ENCODE peak calls at places on chromosome 12, in five cellular contexts. Q is PC-3, O is breast epithelium, M is SK-N-SH, R is prostate gland. L is an unnamed sample. For H3K4me1, the result is how much of the 10 kb centered on the place peaks cover.

GRCh38 chr12:29223936-29224921 is 75.2 kb downstream of the FAR2 start:
- DNase-seq in R (no peak), Q (peak), M (no peak), O (no peak), L (no peak)

GRCh38 chr12:123389560-123390351 is 5.8 kb downstream of the KMT5A start:
- DNase-seq in M (peak), R (peak), Q (peak), O (no peak), L (no peak)

GRCh38 chr12:45235087-45236025 is 19.5 kb downstream of the ANO6 start:
- DNase-seq in O (peak), M (no peak), Q (peak), R (peak), L (no peak)

GRCh38 chr12:6452908-6453630 is 1.2 kb downstream of the TAPBPL start:
- DNase-seq in M (no peak), O (no peak), Q (no peak), R (no peak), L (no peak)

GRCh38 chr12:49355913-49356312 is 9.2 kb downstream of the DNAJC22 start:
- DNase-seq in R (no peak), Q (no peak), O (no peak), M (no peak), L (no peak)

GRCh38 chr12:130196827-130197226 is 34.6 kb downstream of the FZD10 start:
- DNase-seq in M (no peak), O (no peak), R (no peak), Q (no peak), L (no peak)

GRCh38 chr12:68506619-68507018 is 104.1 kb upstream of the RAP1B start:
- DNase-seq in Q (no peak), R (no peak), O (no peak), M (no peak), L (no peak)

GRCh38 chr12:88996389-88996788 is 355.9 kb downstream of the DUSP6 start:
- DNase-seq in M (no peak), R (no peak), O (no peak), Q (peak), L (no peak)

GRCh38 chr12:115898670-115899069 is 378.8 kb downstream of the MED13L start:
- DNase-seq in O (no peak), Q (peak), M (no peak), R (no peak), L (no peak)

GRCh38 chr12:105507311-105508035 is 177.0 kb downstream of the C12orf75 start:
- DNase-seq in M (no peak), Q (no peak), O (no peak), R (no peak), L (no peak)

GRCh38 chr12:6215932-6216494 is 15.8 kb downstream of the CD9 start:
- DNase-seq in Q (peak), M (no peak), O (peak), R (peak), L (no peak)

GRCh38 chr12:28175098-28175589 is 15.1 kb upstream of the CCDC91 start:
- DNase-seq in R (no peak), O (no peak), Q (no peak), M (no peak), L (no peak)

GRCh38 chr12:116861331-116861730 is 19.9 kb downstream of the HRK start:
- DNase-seq in M (peak), R (no peak), O (no peak), Q (peak), L (no peak)

GRCh38 chr12:24899503-24900098 is 49.3 kb downstream of the BCAT1 start:
- DNase-seq in O (no peak), Q (no peak), R (no peak), M (no peak), L (no peak)

GRCh38 chr12:101697197-101697929 is at the start of gene CHPT1:
- DNase-seq in M (peak), R (peak), O (peak), Q (peak), L (peak)

GRCh38 chr12:92470608-92471021 is 232.2 kb upstream of the PLEKHG7 start:
- DNase-seq in O (no peak), Q (peak), M (no peak), R (no peak), L (no peak)

GRCh38 chr12:3607821-3608220 is 116.8 kb downstream of the PRMT8 start:
- DNase-seq in O (no peak), M (no peak), Q (no peak), R (no peak), L (no peak)

GRCh38 chr12:105409881-105410471 is 79.5 kb downstream of the C12orf75 start:
- DNase-seq in M (peak), Q (no peak), R (no peak), O (no peak), L (no peak)

GRCh38 chr12:90978117-90978770 is 23.3 kb upstream of the CCER1 start:
- DNase-seq in R (no peak), Q (peak), O (no peak), M (peak), L (no peak)

GRCh38 chr12:553216-554000 is 93.7 kb downstream of the B4GALNT3 start:
- DNase-seq in Q (no peak), M (no peak), R (no peak), O (no peak), L (peak)

GRCh38 chr12:66232258-66232657 is 43.2 kb downstream of the IRAK3 start:
- DNase-seq in Q (no peak), R (no peak), O (no peak), M (no peak), L (no peak)

GRCh38 chr12:1162083-1162760 is 171.2 kb downstream of the ERC1 start:
- DNase-seq in R (no peak), M (peak), O (no peak), Q (no peak), L (no peak)

GRCh38 chr12:29562167-29562776 is 64.8 kb upstream of the OVCH1 start:
- DNase-seq in M (no peak), Q (no peak), R (no peak), O (no peak), L (no peak)

GRCh38 chr12:58888131-58888783 is 32.0 kb downstream of the LRIG3 start:
- DNase-seq in Q (no peak), R (peak), O (peak), M (no peak), L (no peak)

GRCh38 chr12:39125580-39125979 is 220.2 kb upstream of the CPNE8 start:
- DNase-seq in O (no peak), M (no peak), Q (peak), R (no peak), L (no peak)

GRCh38 chr12:49389092-49389703 is 21.9 kb downstream of the SPATS2 start:
- DNase-seq in O (no peak), M (no peak), R (no peak), Q (no peak), L (peak)

GRCh38 chr12:104865080-104865479 is 93.0 kb downstream of the SLC41A2 start:
- DNase-seq in Q (no peak), R (no peak), O (no peak), M (no peak), L (no peak)

GRCh38 chr12:3117628-3118027 is 40.4 kb downstream of the TSPAN9 start:
- DNase-seq in R (no peak), O (no peak), Q (peak), M (no peak), L (no peak)

GRCh38 chr12:45852508-45852907 is 123.0 kb downstream of the ARID2 start:
- DNase-seq in R (no peak), M (no peak), Q (no peak), O (no peak), L (no peak)

GRCh38 chr12:63103489-63104131 is 47.4 kb downstream of the AVPR1A start:
- DNase-seq in O (no peak), M (peak), Q (peak), R (no peak), L (no peak)

GRCh38 chr12:1108276-1108675 is 117.3 kb downstream of the ERC1 start:
- DNase-seq in R (no peak), O (no peak), Q (no peak), M (no peak), L (no peak)

GRCh38 chr12:54991161-54991991 is 6.8 kb upstream of the TESPA1 start:
- DNase-seq in R (no peak), Q (no peak), O (no peak), M (no peak), L (no peak)

GRCh38 chr12:54411398-54412241 is 7.4 kb downstream of the ITGA5 start:
- DNase-seq in M (no peak), R (no peak), Q (peak), O (no peak), L (peak)

GRCh38 chr12:132068250-132068649 is 75.9 kb downstream of the DDX51 start:
- DNase-seq in O (no peak), R (no peak), Q (no peak), M (no peak), L (no peak)

GRCh38 chr12:62632521-62632920 is 165.9 kb downstream of the MON2 start:
- DNase-seq in O (peak), R (peak), M (peak), Q (no peak), L (no peak)

GRCh38 chr12:6070472-6071257 is 53.8 kb downstream of the VWF start:
- DNase-seq in M (no peak), Q (no peak), O (no peak), R (peak), L (no peak)

GRCh38 chr12:116320839-116321238 is 43.3 kb upstream of the MED13L start:
- DNase-seq in M (no peak), R (no peak), Q (peak), O (no peak), L (no peak)

GRCh38 chr12:15726029-15726756 is 63.0 kb downstream of the EPS8 start:
- DNase-seq in R (no peak), M (no peak), O (no peak), Q (no peak), L (no peak)

GRCh38 chr12:64780531-64781373 is 21.5 kb upstream of the GNS start:
- DNase-seq in R (peak), O (peak), Q (peak), M (peak), L (no peak)

GRCh38 chr12:64782181-64782580 is 23.0 kb upstream of the GNS start:
- DNase-seq in O (no peak), R (no peak), Q (no peak), M (peak), L (no peak)

GRCh38 chr12:64779349-64779974 is 20.3 kb upstream of the GNS start:
- DNase-seq in Q (no peak), R (no peak), O (no peak), M (no peak), L (no peak)

GRCh38 chr12:64781374-64782029 is 22.3 kb upstream of the GNS start:
- DNase-seq in R (peak), O (no peak), Q (peak), M (peak), L (no peak)

DNA sequence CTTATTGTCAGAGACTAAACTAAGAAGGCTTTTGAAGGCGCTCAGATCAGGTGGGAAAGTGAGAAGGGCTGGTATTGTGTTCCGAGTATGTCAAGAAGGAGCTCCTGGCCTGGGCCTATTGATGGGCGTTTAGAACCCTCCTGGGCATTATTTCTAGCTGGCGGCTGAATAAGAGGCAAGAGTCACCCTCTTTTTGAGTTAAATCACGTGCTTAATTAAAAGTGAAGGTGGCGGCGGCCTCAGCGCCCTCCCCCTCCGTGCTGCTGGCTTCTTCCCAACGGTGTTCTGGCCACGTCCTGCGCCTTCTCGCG is 21.0 kb upstream of the GNS start:
- DNase-seq in R (no peak), Q (no peak), M (no peak), O (no peak), L (no peak)
- H3K4me3 ChIP-seq in R (peak), Q (peak), M (peak), O (peak), L (peak)

DNA sequence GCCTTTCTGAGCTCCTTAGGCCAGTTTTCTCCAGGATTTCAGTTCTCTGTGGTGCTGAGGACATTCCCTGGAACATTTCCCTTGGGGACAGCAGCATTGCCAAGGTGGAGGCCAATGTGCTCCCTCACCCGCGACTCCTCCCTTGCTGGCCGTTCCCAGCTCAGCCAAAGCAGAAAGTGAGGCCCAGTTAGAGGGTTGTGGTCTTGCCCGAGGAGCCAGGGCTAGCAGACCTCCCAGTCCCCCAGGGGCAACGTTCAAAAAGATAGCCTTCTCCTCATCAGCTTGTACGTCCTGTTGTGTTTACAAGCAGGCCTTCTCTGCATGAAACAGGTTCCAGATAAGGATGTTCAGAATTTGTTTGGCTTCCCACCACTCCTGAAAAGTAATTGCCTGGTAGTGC is 78.4 kb downstream of the SSPN start:
- DNase-seq in M (no peak), R (no peak), Q (no peak), O (no peak), L (no peak)
- H3K27ac ChIP-seq in M (peak), R (peak), Q (peak), O (peak), L (no peak)

GRCh38 chr12:51686727-51687126 is 95.7 kb downstream of the SCN8A start:
- DNase-seq in Q (peak), M (no peak), O (no peak), R (no peak), L (no peak)
- H3K4me1 ChIP-seq in Q (under half), M (under half), O (under half), R (under half), L (under half)

DNA sequence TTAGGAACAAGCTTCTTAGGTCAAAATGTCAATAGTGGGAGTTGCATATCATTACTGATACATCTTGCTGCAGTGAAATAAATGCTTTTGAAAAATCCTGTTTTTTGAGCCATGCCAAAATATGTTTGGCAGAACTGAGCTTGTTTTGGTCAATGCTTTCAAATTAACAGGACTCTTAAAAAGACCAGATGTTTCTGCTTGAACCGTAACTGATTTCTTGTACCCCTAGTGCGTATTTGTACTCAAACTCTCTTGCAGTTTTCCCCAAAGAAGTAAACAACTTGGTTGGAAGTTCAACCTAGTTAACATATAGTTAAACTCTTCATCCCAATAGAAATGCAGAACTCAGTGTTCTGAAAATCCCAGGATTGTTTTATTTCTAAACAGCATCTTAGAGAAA is 3.4 kb downstream of the TRHDE start:
- DNase-seq in Q (no peak), M (no peak), R (no peak), O (no peak), L (no peak)
- H3K4me3 ChIP-seq in Q (peak), M (no peak), R (no peak), O (no peak), L (no peak)

GRCh38 chr12:93760275-93760875 is 83.2 kb downstream of the CRADD start:
- DNase-seq in M (no peak), O (no peak), R (no peak), Q (no peak), L (no peak)
- H3K27ac ChIP-seq in M (no peak), O (no peak), R (peak), Q (no peak), L (no peak)

DNA sequence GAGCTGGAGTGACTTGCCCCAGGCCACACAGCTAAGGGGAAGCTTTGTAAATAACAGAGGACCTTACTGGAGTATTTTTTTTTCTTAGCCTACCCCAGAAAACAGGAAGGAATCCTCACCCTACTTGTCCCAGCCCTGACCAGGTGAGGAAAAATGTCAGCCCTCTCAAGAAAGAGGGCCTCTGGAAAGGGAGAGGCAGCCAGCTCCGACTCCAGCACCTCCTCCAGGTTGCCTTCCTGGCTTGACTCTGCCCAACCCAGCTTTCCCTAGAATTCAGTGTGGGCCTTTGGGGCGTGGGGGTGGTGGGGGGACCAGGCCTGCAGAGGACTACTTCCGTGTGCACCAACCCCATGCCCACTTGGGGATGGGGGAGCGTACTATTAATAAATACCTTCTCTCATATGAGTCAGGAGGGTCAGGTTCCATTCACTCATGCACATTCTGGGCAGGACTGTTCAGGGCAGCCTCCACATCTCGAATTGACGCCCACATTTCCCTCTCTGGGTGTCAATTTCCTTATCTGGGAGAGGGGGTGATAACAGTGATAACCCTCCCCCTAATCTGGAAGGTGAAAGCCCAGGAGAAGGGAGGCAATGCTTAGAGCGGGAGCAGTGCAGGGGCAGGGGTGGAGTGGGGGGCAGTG is 5.2 kb downstream of the RHOF start:
- DNase-seq in M (no peak), O (no peak), R (no peak), Q (peak), L (no peak)
- H3K4me1 ChIP-seq in M (under half), O (under half), R (under half), Q (half or more), L (half or more)

GRCh38 chr12:52630609-52631200 is 12.3 kb upstream of the KRT73 start:
- DNase-seq in R (no peak), Q (no peak), O (no peak), M (no peak), L (no peak)
- H3K4me3 ChIP-seq in R (no peak), Q (no peak), O (no peak), M (no peak), L (no peak)

GRCh38 chr12:34352098-34352497 is 329.8 kb downstream of the ALG10 start:
- DNase-seq in M (no peak), R (no peak), Q (no peak), O (no peak), L (no peak)

GRCh38 chr12:34348064-34348463 is 325.8 kb downstream of the ALG10 start:
- DNase-seq in R (no peak), O (no peak), M (no peak), Q (no peak), L (no peak)

GRCh38 chr12:34348836-34349672 is 326.8 kb downstream of the ALG10 start:
- DNase-seq in O (no peak), R (no peak), M (no peak), Q (peak), L (no peak)

GRCh38 chr12:34349673-34349961 is 327.3 kb downstream of the ALG10 start:
- DNase-seq in O (no peak), M (no peak), R (no peak), Q (no peak), L (no peak)

GRCh38 chr12:34350092-34351041 is 328.1 kb downstream of the ALG10 start:
- DNase-seq in Q (no peak), M (no peak), O (no peak), R (no peak), L (no peak)
- H3K27ac ChIP-seq in Q (no peak), M (no peak), O (no peak), R (no peak), L (no peak)

DNA sequence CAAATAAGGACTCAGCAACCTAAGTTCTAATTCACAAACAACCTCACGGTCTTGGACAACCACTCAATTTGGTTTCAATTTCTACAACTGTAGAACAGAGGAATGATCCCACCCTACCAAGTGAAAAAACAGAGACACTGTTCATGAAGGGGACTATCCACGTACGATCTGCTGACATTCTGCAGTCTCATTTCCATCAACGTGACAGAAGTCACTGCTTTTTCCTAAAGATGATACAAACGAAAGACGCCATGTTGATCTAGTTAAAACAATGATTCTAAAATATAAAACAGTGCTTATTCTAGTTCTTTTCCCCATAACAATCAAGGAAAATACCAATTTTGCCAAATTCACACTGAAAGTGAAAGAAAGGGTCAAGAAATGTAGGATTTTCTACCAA is 38.1 kb downstream of the CORO1C start:
- DNase-seq in M (no peak), R (no peak), O (no peak), Q (no peak), L (no peak)
- H3K4me1 ChIP-seq in M (under half), R (under half), O (under half), Q (half or more), L (under half)

DNA sequence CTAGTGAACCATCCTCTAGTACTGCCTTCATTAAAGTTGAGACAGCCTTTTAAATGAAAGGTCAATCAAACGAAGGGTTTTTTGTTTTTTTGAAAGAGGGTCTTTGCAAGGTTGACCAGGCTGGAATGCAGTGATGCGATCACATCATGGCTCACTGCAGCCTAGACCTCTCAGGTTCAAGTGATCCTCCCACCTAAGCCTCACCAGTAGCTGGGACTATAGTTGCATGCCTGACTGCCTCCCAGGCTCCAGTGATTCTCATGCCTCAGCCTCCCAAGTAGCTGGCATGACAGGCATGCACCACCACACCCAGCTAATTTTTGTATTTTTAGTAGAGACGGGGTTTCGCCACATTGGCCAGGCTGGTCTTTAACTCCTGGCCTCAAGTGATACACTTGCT is 114.6 kb upstream of the SINHCAF start:
- DNase-seq in M (no peak), R (no peak), O (no peak), Q (no peak), L (no peak)
- H3K4me3 ChIP-seq in M (no peak), R (no peak), O (no peak), Q (no peak), L (no peak)